ENCODE peak calls at places on chromosome 11, in eight cellular contexts. Q is activated T-cell treated with anti-CD3 and anti-CD28 coated beads for 1 hour, X is LHCN-M2, M is cardiac fibroblast, G is NCI-H460, P is NCI-H1417, U is NCI-H82, A is astrocyte of the spinal cord. D is an unnamed sample.

GRCh38 chr11:19344661-19345518 is 104.1 kb upstream of the E2F8 start:
- DNase-seq in P (peak; percentile 84), M (peak; percentile 73), A (peak; percentile 31), U (peak; percentile 21), Q (no peak), X (no peak), G (no peak), D (no peak)

GRCh38 chr11:115869780-115870431 is 365.7 kb upstream of the CADM1 start:
- DNase-seq in A (peak; percentile 5), X (peak; percentile 82), G (no peak), M (peak; percentile 2), Q (no peak), P (peak; percentile 34), U (peak; percentile 81), D (no peak)

GRCh38 chr11:534592-535518 is 521 bp downstream of the HRAS start:
- DNase-seq in U (no peak), P (peak; percentile 76), X (no peak), G (no peak), A (no peak), M (peak; percentile 20), Q (no peak), D (no peak)

GRCh38 chr11:70703141-70704052 is 305.1 kb downstream of the CTTN start:
- DNase-seq in Q (no peak), U (no peak), G (no peak), A (no peak), P (peak; percentile 72), M (no peak), X (no peak), D (no peak)

GRCh38 chr11:83046626-83047172 is 25.0 kb downstream of the RAB30 start:
- DNase-seq in X (no peak), Q (no peak), U (peak; percentile 11), P (no peak), A (peak; percentile 19), M (peak; percentile 39), G (no peak), D (no peak)

GRCh38 chr11:128453444-128454336 is 133.7 kb downstream of the ETS1 start:
- DNase-seq in M (peak; percentile 97), A (peak; percentile 94), Q (no peak), X (peak; percentile 84), P (no peak), U (no peak), G (no peak), D (no peak)

GRCh38 chr11:79242616-79243015 is 198.2 kb downstream of the TENM4 start:
- DNase-seq in U (no peak), G (no peak), P (no peak), Q (no peak), M (no peak), X (no peak), A (peak; percentile 63), D (no peak)

GRCh38 chr11:45745065-45745811 is 59.7 kb upstream of the SLC35C1 start:
- DNase-seq in X (no peak), Q (no peak), A (no peak), G (no peak), U (no peak), M (peak; percentile 52), P (no peak), D (no peak)

GRCh38 chr11:82577246-82577645 is 156.4 kb downstream of the FAM181B start:
- DNase-seq in A (no peak), P (no peak), G (no peak), Q (no peak), X (no peak), M (no peak), U (peak; percentile 65), D (no peak)

GRCh38 chr11:75474878-75475766 is 42.1 kb upstream of the KLHL35 start:
- DNase-seq in X (no peak), A (peak; percentile 29), G (no peak), U (peak; percentile 88), M (peak; percentile 72), Q (peak; percentile 44), P (peak; percentile 27), D (peak; percentile 53)

GRCh38 chr11:503179-503981 is 3.7 kb downstream of the RNH1 start:
- DNase-seq in P (no peak), X (no peak), U (no peak), M (peak; percentile 86), Q (no peak), A (peak; percentile 18), G (no peak), D (no peak)

GRCh38 chr11:83628622-83629347 is 342.6 kb upstream of the CCDC90B start:
- DNase-seq in A (no peak), G (no peak), U (peak; percentile 6), Q (no peak), M (no peak), P (peak; percentile 95), X (no peak), D (no peak)

GRCh38 chr11:33668951-33669596 is 31.6 kb downstream of the C11orf91 start:
- DNase-seq in P (no peak), X (no peak), M (no peak), G (no peak), Q (no peak), U (no peak), A (no peak), D (no peak)

GRCh38 chr11:126523441-126523840 is 168.0 kb downstream of the ST3GAL4 start:
- DNase-seq in X (no peak), M (no peak), P (no peak), Q (no peak), G (no peak), A (no peak), U (no peak), D (no peak)

GRCh38 chr11:66124564-66124963 is 54.5 kb downstream of the PACS1 start:
- DNase-seq in G (no peak), M (no peak), Q (no peak), A (no peak), U (no peak), X (peak; percentile 37), P (no peak), D (no peak)

GRCh38 chr11:70105755-70106571 is 27.8 kb downstream of the ANO1 start:
- DNase-seq in M (no peak), P (no peak), Q (no peak), G (no peak), A (no peak), U (no peak), X (no peak), D (no peak)

GRCh38 chr11:78419327-78419726 is 1.7 kb upstream of the GAB2 start:
- DNase-seq in G (no peak), Q (no peak), P (peak; percentile 48), U (peak; percentile 27), M (peak; percentile 99), A (peak; percentile 92), X (peak; percentile 89), D (no peak)

GRCh38 chr11:105862736-105863367 is 159.2 kb downstream of the MSANTD4 start:
- DNase-seq in U (peak; percentile 76), M (peak; percentile 67), P (peak; percentile 87), Q (no peak), X (peak; percentile 52), A (peak; percentile 65), G (peak; percentile 30), D (no peak)

GRCh38 chr11:102026975-102027374 is 20.3 kb upstream of the CFAP300 start:
- DNase-seq in A (no peak), Q (no peak), G (no peak), M (no peak), X (no peak), U (no peak), P (no peak), D (no peak)

GRCh38 chr11:104531075-104531474 is 367.1 kb upstream of the PDGFD start:
- DNase-seq in M (no peak), G (no peak), X (peak; percentile 41), P (no peak), Q (no peak), A (no peak), U (peak; percentile 14), D (no peak)

GRCh38 chr11:16397355-16397754 is 41.0 kb upstream of the SOX6 start:
- DNase-seq in X (no peak), A (no peak), U (no peak), M (no peak), Q (no peak), G (no peak), P (no peak), D (no peak)

GRCh38 chr11:125416993-125417935 is 78.8 kb downstream of the FEZ1 start:
- DNase-seq in U (no peak), G (no peak), P (no peak), A (no peak), M (no peak), Q (no peak), X (no peak), D (no peak)

GRCh38 chr11:85685820-85686459 is at the start of gene CCDC89:
- DNase-seq in X (peak; percentile 99), A (peak; percentile 94), G (no peak), U (peak; percentile 62), M (peak; percentile 97), Q (no peak), P (peak; percentile 95), D (no peak)

GRCh38 chr11:61294717-61295595 is at the start of gene VWCE:
- DNase-seq in A (peak; percentile 35), P (peak; percentile 86), Q (peak; percentile 44), U (peak; percentile 80), X (peak; percentile 70), M (peak; percentile 64), G (peak; percentile 43), D (peak; percentile 33)

GRCh38 chr11:111829185-111829968 is 42.0 kb downstream of the ALG9 start:
- DNase-seq in A (no peak), G (no peak), X (peak; percentile 57), Q (no peak), P (no peak), U (no peak), M (no peak), D (no peak)

GRCh38 chr11:75554258-75555022 is 7.6 kb upstream of the SERPINH1 start:
- DNase-seq in M (peak; percentile 100), Q (no peak), G (no peak), X (peak; percentile 89), P (peak; percentile 60), U (peak; percentile 84), A (peak; percentile 100), D (no peak)

GRCh38 chr11:96054870-96055705 is 131.2 kb upstream of the MTMR2 start:
- DNase-seq in P (peak; percentile 79), A (peak; percentile 70), X (peak; percentile 55), Q (no peak), G (peak; percentile 33), M (peak; percentile 73), U (peak; percentile 90), D (no peak)